ENCODE peak calls at places on chromosomes 3 and 15, in four cellular contexts. N is activated CD8-positive, alpha-beta T cell treated with anti-CD3 and anti-CD28 coated beads for 36 hours; H is stomach; J is posterior cingulate gyrus. Q is an unnamed sample.

GRCh38 chr15:40040293-40040635 is 1.3 kb upstream of the SRP14 start:
- DNase-seq in N (no peak), H (no peak), J (no peak), Q (no peak)

GRCh38 chr3:187986514-187986934 is 167.4 kb upstream of the LPP start:
- DNase-seq in N (peak; percentile 64), H (no peak), J (no peak), Q (no peak)

GRCh38 chr3:185400340-185400667 is 37.4 kb downstream of the MAP3K13 start:
- DNase-seq in N (no peak), H (no peak), J (no peak), Q (no peak)

GRCh38 chr3:170301404-170301803 is 56.1 kb upstream of the SKIL start:
- DNase-seq in N (no peak), H (no peak), J (no peak), Q (no peak)

GRCh38 chr3:5188419-5189405 is 1.2 kb downstream of the EDEM1 start:
- DNase-seq in N (peak; percentile 76), H (peak; percentile 65), J (no peak), Q (peak; percentile 82)

GRCh38 chr3:155232605-155233004 is 60.9 kb downstream of the STRIT1 start:
- DNase-seq in N (no peak), H (peak; percentile 63), J (no peak), Q (peak; percentile 42)

GRCh38 chr15:45386420-45386819 is 8.1 kb upstream of the GATM start:
- DNase-seq in N (no peak), H (no peak), J (no peak), Q (no peak)

GRCh38 chr3:182567666-182568065 is 225.6 kb upstream of the ATP11B start:
- DNase-seq in N (no peak), H (no peak), J (no peak), Q (no peak)

GRCh38 chr3:101379695-101380376 is 59.5 kb upstream of the IMPG2 start:
- DNase-seq in N (no peak), H (no peak), J (no peak), Q (no peak)

GRCh38 chr3:12444582-12445468 is 39.5 kb upstream of the TSEN2 start:
- DNase-seq in N (no peak), H (peak; percentile 88), J (no peak), Q (no peak)

GRCh38 chr15:92942706-92943105 is 42.6 kb downstream of the CHD2 start:
- DNase-seq in N (no peak), H (no peak), J (no peak), Q (no peak)

GRCh38 chr3:172279974-172280373 is 168.3 kb downstream of the GHSR start:
- DNase-seq in N (no peak), H (no peak), J (no peak), Q (no peak)

GRCh38 chr15:76341366-76342045 is 4.9 kb downstream of the ISL2 start:
- DNase-seq in N (no peak), H (no peak), J (no peak), Q (no peak)